ENCODE peak calls at places on chromosomes 6 and 20, in four cellular contexts. V is left ventricle myocardium inferior, T is GM06990, E is A549. U is an unnamed sample.

GRCh38 chr6:37731888-37732287 is 34.2 kb upstream of the MDGA1 start:
- DNase-seq in V (no peak), T (peak; percentile 45), E (no peak), U (peak; percentile 49)

GRCh38 chr6:149854532-149854931 is 9.6 kb downstream of the LRP11 start:
- DNase-seq in V (no peak), T (no peak), E (peak; percentile 28), U (no peak)

GRCh38 chr6:169969372-169970099 is 218.1 kb downstream of the ERMARD start:
- DNase-seq in V (no peak), T (no peak), E (no peak), U (no peak)

GRCh38 chr6:20686142-20686541 is 151.9 kb downstream of the CDKAL1 start:
- DNase-seq in V (no peak), T (no peak), E (no peak), U (no peak)

GRCh38 chr6:36666726-36667591 is 11.6 kb upstream of the CDKN1A start:
- DNase-seq in V (peak; percentile 75), T (peak; percentile 89), E (no peak), U (peak; percentile 79)

GRCh38 chr6:49933526-49933925 is 30.4 kb downstream of the DEFB114 start:
- DNase-seq in V (no peak), T (no peak), E (no peak), U (no peak)

GRCh38 chr20:24950836-24951525 is 1.9 kb downstream of the CST7 start:
- DNase-seq in V (no peak), T (no peak), E (no peak), U (no peak)

GRCh38 chr6:151380848-151381205 is 10.5 kb downstream of the ZBTB2 start:
- DNase-seq in V (no peak), T (no peak), E (no peak), U (no peak)

GRCh38 chr6:14074723-14075503 is 42.7 kb upstream of the CD83 start:
- DNase-seq in V (no peak), T (peak; percentile 50), E (no peak), U (peak; percentile 55)

GRCh38 chr6:79671605-79672266 is 40.6 kb downstream of the SH3BGRL2 start:
- DNase-seq in V (peak; percentile 42), T (no peak), E (no peak), U (no peak)

GRCh38 chr6:41239467-41240159 is 11.5 kb downstream of the TREML4 start:
- DNase-seq in V (no peak), T (no peak), E (no peak), U (no peak)

GRCh38 chr6:107894821-107895396 is 63.1 kb downstream of the SEC63 start:
- DNase-seq in V (no peak), T (peak; percentile 30), E (no peak), U (peak; percentile 27)

GRCh38 chr6:112443118-112443641 is 96.0 kb downstream of the RFPL4B start:
- DNase-seq in V (no peak), T (no peak), E (no peak), U (no peak)

GRCh38 chr6:113147544-113147943 is 709.6 kb upstream of the MARCKS start:
- DNase-seq in V (no peak), T (peak; percentile 13), E (no peak), U (no peak)

GRCh38 chr6:156600678-156601077 is 176.5 kb upstream of the ARID1B start:
- DNase-seq in V (no peak), T (no peak), E (no peak), U (no peak)

GRCh38 chr20:46935394-46936017 is 40.9 kb downstream of the EYA2 start:
- DNase-seq in V (no peak), T (no peak), E (no peak), U (no peak)

GRCh38 chr20:44632103-44632752 is 19.3 kb downstream of the ADA start:
- DNase-seq in V (no peak), T (no peak), E (no peak), U (no peak)

GRCh38 chr6:127202676-127203075 is 64.0 kb upstream of the RNF146 start:
- DNase-seq in V (no peak), T (no peak), E (no peak), U (no peak)

GRCh38 chr6:112037783-112038216 is 16.1 kb upstream of the CCN6 start:
- DNase-seq in V (peak; percentile 54), T (no peak), E (peak; percentile 5), U (no peak)

GRCh38 chr6:40918035-40918651 is 120.9 kb downstream of the UNC5CL start:
- DNase-seq in V (no peak), T (no peak), E (no peak), U (no peak)

GRCh38 chr6:70973591-70973990 is 16.7 kb upstream of the B3GAT2 start:
- DNase-seq in V (no peak), T (no peak), E (no peak), U (no peak)

GRCh38 chr20:4065405-4065841 is 50.1 kb upstream of the RNF24 start:
- DNase-seq in V (no peak), T (no peak), E (no peak), U (no peak)

GRCh38 chr6:93721386-93722048 is 302.2 kb upstream of the EPHA7 start:
- DNase-seq in V (no peak), T (no peak), E (no peak), U (no peak)

GRCh38 chr6:33621396-33622388 is 570 bp downstream of the ITPR3 start:
- DNase-seq in V (peak; percentile 58), T (peak; percentile 54), E (no peak), U (no peak)

GRCh38 chr6:28794175-28795002 is 129.4 kb downstream of the TRIM27 start:
- DNase-seq in V (no peak), T (no peak), E (no peak), U (no peak)

GRCh38 chr6:142945446-142946180 is 637 bp upstream of the HIVEP2 start:
- DNase-seq in V (no peak), T (peak; percentile 84), E (peak; percentile 27), U (no peak)

GRCh38 chr6:166752097-166752496 is 125.0 kb upstream of the RPS6KA2 start:
- DNase-seq in V (no peak), T (no peak), E (no peak), U (peak; percentile 22)

GRCh38 chr20:5718896-5719595 is 31.2 kb upstream of the SHLD1 start:
- DNase-seq in V (peak; percentile 55), T (no peak), E (no peak), U (no peak)

GRCh38 chr6:158654498-158654897 is 4.6 kb downstream of the SYTL3 start:
- DNase-seq in V (peak; percentile 82), T (no peak), E (no peak), U (no peak)

GRCh38 chr6:344816-345340 is 46.7 kb upstream of the IRF4 start:
- DNase-seq in V (no peak), T (no peak), E (no peak), U (no peak)

GRCh38 chr6:5401845-5402738 is 140.8 kb downstream of the FARS2 start:
- DNase-seq in V (no peak), T (no peak), E (no peak), U (peak; percentile 8)
- TF ChIP-seq CTCF in V (peak; percentile 66), T (peak; percentile 57), E (peak; percentile 9), U (peak; percentile 41)

GRCh38 chr6:124962617-124963415 is 579 bp downstream of the RNF217 start:
- DNase-seq in V (peak; percentile 33), T (peak; percentile 16), E (peak; percentile 18), U (no peak)
- TF ChIP-seq CTCF in V (peak; percentile 29), T (no peak), E (peak; percentile 25), U (no peak)

DNA sequence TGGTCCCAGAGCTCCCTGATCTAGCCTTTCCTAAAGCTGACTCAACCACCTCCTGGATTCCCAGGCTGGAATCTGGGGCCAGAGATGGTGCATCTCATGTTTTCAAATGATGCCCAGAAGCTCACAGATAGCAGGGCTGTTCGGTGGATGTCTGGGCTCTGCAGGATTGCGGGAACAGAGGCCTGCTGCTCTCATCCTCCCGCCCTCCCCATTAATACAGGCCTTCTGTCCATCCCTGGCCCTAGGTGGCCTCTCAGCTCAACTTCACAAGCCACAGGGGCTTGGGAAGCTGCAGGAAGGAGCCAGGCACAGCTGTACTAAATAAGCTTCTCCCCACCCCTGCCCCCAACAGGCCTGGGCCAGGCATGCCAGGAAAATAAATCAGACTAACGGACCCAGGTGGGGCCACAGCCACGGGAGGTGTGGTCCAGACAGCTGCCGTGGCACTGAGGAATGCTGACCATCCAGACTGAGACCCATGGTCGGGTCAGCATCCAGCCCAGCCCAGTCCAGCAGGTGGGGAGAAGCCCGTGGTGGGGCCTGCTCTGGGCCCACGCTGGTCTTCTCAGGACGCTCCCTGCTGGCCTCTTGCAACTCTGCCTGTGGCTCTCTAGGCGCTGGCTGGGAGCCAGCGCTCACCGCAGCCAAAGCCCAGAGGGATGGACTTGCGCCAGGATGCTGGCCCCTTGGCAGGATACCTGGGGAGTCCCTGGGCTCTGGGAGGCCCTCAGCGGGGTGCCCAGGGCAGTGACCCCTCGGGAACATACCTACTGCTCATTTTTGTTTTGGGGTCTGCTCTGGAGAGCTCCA is 8.5 kb upstream of the YTHDF1 start:
- DNase-seq in V (peak; percentile 60), T (no peak), E (peak; percentile 60), U (no peak)
- TF ChIP-seq CTCF in V (peak; percentile 39), T (no peak), E (peak; percentile 38), U (no peak)

GRCh38 chr20:22491188-22491500 is 93.2 kb downstream of the FOXA2 start:
- DNase-seq in V (no peak), T (no peak), E (no peak), U (no peak)

GRCh38 chr20:22495172-22495571 is 89.2 kb downstream of the FOXA2 start:
- DNase-seq in V (no peak), T (no peak), E (no peak), U (no peak)

GRCh38 chr20:22489614-22490286 is 94.6 kb downstream of the FOXA2 start:
- DNase-seq in V (no peak), T (no peak), E (no peak), U (no peak)

GRCh38 chr20:22492497-22492896 is 91.9 kb downstream of the FOXA2 start:
- DNase-seq in V (no peak), T (no peak), E (no peak), U (no peak)

GRCh38 chr20:22490287-22491187 is 93.8 kb downstream of the FOXA2 start:
- DNase-seq in V (no peak), T (no peak), E (peak; percentile 91), U (no peak)
- TF ChIP-seq CTCF in V (no peak), T (no peak), E (peak; percentile 51), U (no peak)

DNA sequence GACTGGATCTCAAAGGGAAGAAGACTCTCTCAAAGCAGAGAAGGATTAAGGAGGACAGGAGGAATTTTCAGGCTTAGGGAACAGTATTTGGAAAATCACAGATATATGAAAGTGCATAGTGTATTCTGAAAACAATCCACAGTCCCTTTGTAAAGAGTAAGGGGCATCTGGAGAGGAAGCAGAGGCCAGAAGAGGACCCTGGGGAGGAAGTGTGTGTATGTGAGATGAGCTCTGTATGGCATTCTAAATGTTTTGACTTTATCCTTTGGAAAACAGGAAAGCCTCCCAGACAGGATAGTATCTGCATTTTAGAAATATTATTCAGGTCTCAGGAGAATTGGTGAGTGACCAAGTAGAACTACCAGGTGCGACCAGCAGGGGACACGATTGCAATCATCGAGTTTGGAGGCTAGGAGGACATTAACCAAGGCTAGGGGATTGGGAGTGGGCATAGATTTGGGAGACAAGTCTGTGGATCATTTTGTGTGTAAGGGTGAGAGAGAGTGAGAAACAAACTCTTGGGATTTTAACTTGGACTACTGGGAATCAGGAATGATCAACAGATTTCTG is 38.3 kb upstream of the FAM184A start:
- DNase-seq in V (no peak), T (no peak), E (no peak), U (no peak)
- TF ChIP-seq CTCF in V (peak; percentile 11), T (peak; percentile 31), E (no peak), U (peak; percentile 60)

U was measured in GM12864.